ENCODE peak calls at places on chromosome 13, in eight cellular contexts. F is K562, D is spleen, Q is breast epithelium, N is stomach, Y is GM12878, P is HepG2, G is vagina. X is an unnamed sample. For H3K4me1, the result is how much of the 10 kb centered on the place peaks cover.

GRCh38 chr13:46489586-46490023 is 63.4 kb upstream of the LRCH1 start:
- DNase-seq in D (no peak), Y (no peak), F (no peak), N (no peak), G (no peak), P (no peak), Q (no peak), X (no peak)

GRCh38 chr13:36096411-36097184 is 34.6 kb downstream of the DCLK1 start:
- DNase-seq in Q (no peak), D (no peak), G (no peak), P (no peak), Y (no peak), N (no peak), F (no peak), X (no peak)

GRCh38 chr13:47796816-47797215 is 204.3 kb downstream of the SUCLA2 start:
- DNase-seq in Y (no peak), F (no peak), N (no peak), G (no peak), Q (no peak), P (no peak), D (no peak), X (no peak)

GRCh38 chr13:95710313-95710712 is 33.4 kb downstream of the DNAJC3 start:
- DNase-seq in P (no peak), F (no peak), N (no peak), G (no peak), Y (no peak), Q (no peak), D (no peak), X (no peak)

GRCh38 chr13:49319555-49320350 is 72.0 kb downstream of the CDADC1 start:
- DNase-seq in P (no peak), D (no peak), Y (no peak), F (no peak), G (no peak), Q (no peak), N (no peak), X (no peak)

GRCh38 chr13:40206241-40207109 is 460.0 kb downstream of the FOXO1 start:
- DNase-seq in Y (peak), F (no peak), Q (no peak), G (peak), P (no peak), N (peak), D (no peak), X (no peak)

GRCh38 chr13:20708216-20708615 is 4.7 kb downstream of the IL17D start:
- DNase-seq in D (no peak), F (no peak), G (no peak), Q (no peak), N (no peak), Y (no peak), P (no peak), X (no peak)

GRCh38 chr13:26011996-26012688 is 39.7 kb downstream of the SHISA2 start:
- DNase-seq in Y (no peak), N (no peak), P (no peak), Q (no peak), G (peak), F (no peak), D (peak), X (no peak)

GRCh38 chr13:74203576-74203975 is 69.4 kb upstream of the KLF12 start:
- DNase-seq in N (no peak), P (no peak), D (no peak), Q (no peak), G (no peak), Y (no peak), F (no peak), X (no peak)

GRCh38 chr13:100235311-100235901 is 146.5 kb downstream of the PCCA start:
- DNase-seq in N (no peak), Q (no peak), F (peak), Y (no peak), G (no peak), P (peak), D (no peak), X (no peak)

GRCh38 chr13:105262579-105262978 is 1272.9 kb downstream of the EFNB2 start:
- DNase-seq in P (no peak), Y (no peak), Q (no peak), G (no peak), F (no peak), N (no peak), D (no peak), X (no peak)

GRCh38 chr13:41960195-41960699 is 662 bp downstream of the VWA8 start:
- DNase-seq in D (no peak), G (no peak), Y (no peak), Q (no peak), P (peak), F (peak), N (no peak), X (peak)

GRCh38 chr13:43405457-43405856 is 381.3 kb downstream of the ENOX1 start:
- DNase-seq in Q (no peak), Y (no peak), P (no peak), N (no peak), F (no peak), G (no peak), D (no peak), X (no peak)

GRCh38 chr13:92640936-92641335 is 585.7 kb upstream of the GPC6 start:
- DNase-seq in N (no peak), G (no peak), P (no peak), F (no peak), Q (no peak), Y (no peak), D (no peak), X (no peak)

GRCh38 chr13:66076417-66076816 is 1153.7 kb downstream of the PCDH9 start:
- DNase-seq in G (no peak), Y (no peak), Q (no peak), D (no peak), P (no peak), F (no peak), N (no peak), X (no peak)

DNA sequence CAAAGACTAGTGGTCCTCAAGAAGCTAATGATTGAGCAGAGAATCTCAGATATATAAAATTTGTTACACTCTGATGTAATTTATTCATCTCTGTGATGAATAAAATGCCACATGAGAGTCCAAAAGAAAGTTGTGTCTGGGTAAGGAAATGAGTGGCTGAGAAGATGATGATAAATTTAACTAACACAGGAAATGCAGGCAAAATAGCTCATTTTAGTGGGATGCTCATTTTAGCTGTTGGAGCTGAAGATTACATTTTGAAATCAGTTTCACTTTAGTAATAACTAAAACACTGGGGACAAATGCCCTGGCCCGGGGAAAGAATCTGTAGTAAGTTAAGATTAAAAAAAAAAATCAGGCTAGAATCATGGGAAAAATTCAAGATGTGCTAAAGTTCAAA is 35.2 kb downstream of the SPRY2 start:
- DNase-seq in Q (no peak), D (no peak), F (no peak), P (no peak), N (no peak), Y (no peak), G (no peak), X (no peak)
- H3K4me3 ChIP-seq in Q (no peak), D (no peak), F (no peak), P (no peak), N (no peak), Y (no peak), G (no peak), X (no peak)

DNA sequence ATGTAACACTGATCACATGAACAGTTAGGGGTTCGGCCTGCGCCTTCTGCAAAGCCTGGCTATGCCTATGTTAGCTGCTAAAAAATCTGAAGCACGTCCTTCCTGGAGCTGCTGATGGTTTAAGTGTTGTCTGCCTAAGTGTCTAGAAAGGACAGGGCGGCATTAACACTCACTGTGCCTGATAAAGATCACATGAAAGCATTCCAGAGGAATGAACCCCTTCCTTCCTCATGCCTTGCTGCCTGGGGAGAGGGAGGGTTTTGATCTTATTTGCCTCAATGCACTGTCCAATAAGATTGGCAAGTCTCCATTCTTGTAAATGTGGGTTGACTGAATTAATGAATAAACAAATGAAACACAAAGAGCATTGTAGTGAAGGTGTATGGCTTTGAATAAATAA is 5.2 kb downstream of the DOCK9 start:
- DNase-seq in G (no peak), P (no peak), F (no peak), Y (no peak), N (no peak), Q (no peak), D (no peak), X (no peak)
- TF ChIP-seq POLR2AphosphoS5 in G (no peak), P (no peak), F (no peak), Y (no peak), N (no peak), Q (no peak), D (no peak), X (no peak)

DNA sequence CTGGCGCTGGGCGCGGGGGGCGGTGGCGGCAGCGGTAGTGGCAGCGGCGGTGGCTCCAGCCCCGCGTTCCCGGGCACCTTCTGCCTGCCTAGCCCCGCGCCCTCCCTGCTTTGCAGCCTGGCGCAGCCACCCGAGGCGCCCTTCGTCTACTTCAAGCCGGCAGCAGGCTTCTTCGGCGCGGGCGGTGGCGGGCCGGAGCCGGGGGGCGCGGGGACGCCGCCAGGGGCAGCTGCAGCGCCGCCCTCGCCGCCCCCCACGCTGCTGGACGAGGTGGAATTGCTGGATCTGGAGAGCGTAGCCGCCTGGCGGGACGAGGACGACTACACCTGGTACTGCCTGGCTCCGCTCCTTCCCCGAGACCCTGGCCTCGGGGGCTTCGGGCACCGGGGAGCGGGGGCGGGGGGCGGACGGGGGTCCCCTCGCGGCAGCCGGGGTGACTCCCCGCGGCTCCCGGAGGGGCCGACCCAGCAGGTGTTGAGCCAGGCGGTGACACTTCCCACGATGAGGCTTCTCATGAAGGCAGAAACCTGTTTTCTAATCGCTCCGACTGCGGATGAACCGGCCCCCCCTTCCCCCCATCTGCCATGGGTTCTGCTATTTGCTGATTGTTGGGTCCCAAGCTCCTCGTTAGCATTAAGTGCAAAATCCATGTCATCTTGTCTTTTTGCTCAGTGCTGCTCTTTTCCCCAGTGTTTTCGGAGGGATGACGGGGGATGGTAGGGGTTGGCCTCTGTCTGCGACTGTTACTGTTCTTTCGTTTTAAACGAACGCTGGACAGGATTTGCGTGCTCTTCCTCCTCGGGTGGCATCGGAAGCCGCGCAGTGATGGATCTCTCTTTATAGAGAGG is 948 bp downstream of the SLAIN1 start:
- DNase-seq in G (no peak), D (peak), Q (no peak), F (peak), N (peak), Y (no peak), P (no peak), X (peak)
- H3K4me1 ChIP-seq in G (under half), D (under half), Q (under half), F (under half), N (half or more), Y (under half), P (under half), X (under half)

DNA sequence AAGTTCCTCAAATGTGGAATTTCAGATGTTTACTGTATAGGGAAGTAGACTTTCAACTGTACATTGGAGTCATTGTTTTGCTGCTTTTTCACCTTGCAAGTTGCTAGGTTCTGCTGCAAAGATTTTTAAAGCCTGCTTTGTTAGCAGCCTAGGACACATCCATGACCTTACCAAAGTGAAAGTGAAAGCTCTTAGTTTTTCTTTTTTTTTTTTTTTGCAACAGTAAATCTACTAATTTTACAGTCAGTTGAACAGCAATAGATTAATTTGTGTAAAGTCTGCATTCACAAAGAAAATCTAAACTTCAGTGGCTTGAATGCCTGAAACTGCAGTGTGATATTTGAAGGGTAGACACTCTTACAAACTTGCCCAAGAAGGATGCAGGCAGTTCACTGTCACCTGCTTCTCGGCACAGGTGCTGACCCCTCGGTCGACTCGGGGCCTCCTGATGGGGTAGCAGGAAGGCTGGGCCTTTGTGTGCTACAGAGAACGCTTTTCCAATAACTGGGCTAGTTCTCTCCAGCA is 5.0 kb upstream of the MTIF3 start:
- DNase-seq in Y (no peak), P (no peak), F (no peak), G (no peak), N (no peak), Q (no peak), D (no peak), X (no peak)
- H3K4me3 ChIP-seq in Y (peak), P (peak), F (no peak), G (peak), N (peak), Q (peak), D (peak), X (peak)

DNA sequence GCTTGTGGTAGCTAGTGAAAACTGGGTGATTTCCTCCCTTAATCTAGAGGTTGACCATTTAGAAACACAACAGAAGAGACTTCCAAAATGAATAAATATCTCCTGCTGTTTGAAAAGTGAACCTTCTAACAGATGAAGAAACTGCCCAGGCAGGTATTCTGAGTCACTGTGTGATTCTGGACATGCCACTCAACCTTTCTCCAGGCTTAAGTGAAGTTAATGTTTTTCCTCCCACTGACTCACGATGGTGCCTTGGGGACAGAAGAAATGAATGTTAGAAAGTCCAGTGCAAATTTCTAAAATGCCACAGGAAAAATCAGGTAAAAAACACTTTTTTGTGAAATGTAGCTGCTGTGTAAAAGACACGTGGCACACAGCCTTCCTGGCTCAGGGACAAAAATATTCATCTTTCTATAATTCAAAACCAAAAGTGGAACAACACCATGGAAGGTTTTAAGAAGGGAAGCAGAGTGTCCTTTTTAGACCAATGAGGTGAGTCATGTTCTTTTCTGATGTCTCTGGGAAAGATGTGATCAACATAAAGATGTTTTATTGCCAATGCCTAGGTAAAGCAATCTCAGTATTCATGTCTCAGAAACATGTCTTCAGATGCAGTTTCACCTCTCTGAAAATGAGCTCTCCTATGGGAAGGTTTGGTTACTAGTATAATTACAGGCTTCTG is 9.1 kb downstream of the UBE2L5 start:
- DNase-seq in D (no peak), G (no peak), Q (no peak), Y (no peak), N (no peak), F (no peak), P (no peak), X (no peak)
- TF ChIP-seq POLR2AphosphoS5 in D (no peak), G (no peak), Q (no peak), Y (no peak), N (no peak), F (no peak), P (no peak), X (no peak)

DNA sequence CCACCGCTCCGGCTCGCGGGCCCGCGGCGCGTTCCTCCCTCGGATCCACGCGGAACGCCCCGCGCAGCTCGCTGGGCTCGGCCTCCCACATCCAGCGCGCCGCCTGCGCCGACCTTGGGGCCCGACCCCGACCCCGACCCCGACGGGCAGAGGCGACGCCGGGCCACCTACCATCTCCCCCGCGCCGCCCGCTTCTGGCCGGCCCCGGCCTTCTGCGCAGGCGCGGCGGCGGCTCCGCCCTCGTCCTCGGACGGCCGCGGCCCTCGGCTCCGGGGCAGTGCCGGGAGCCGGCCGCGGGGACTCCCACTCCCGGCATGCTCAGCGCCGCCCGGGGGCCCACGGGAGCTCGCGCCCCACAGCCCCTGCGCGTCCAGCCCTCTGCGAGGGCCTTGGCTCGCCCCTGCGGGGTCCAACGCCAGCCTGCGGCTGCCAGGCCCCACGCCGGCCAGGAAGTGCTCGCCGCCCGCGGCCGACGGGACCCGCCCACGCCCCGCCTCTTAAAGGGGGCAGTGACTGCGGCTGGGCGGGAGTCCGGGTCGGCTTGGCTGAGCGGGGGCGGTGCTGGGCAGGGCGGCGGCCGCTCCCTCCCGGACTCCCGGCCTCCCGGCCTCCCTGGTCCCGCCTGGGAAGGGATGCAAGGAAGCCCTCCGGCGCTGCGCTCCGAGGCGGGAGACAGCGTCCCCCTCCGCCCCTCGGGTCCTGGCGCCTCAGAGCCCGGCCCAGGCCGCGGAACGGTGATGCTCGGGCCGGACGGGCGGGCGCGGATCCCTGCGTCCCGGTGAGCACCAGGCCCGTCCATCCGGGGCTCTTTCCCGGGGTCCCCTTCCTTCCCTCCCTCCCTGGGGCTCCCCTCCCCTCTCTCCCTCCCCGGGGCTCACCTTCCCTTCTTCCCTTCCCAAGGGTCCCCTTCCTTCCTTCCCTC is at the start of gene DCUN1D2:
- DNase-seq in N (peak), Y (peak), G (peak), F (peak), D (peak), Q (peak), P (peak), X (peak)
- H3K4me1 ChIP-seq in N (half or more), Y (under half), G (half or more), F (under half), D (under half), Q (under half), P (half or more), X (half or more)